ENCODE peak calls at places on chromosomes 3 and 15, in four cellular contexts. One of them, this sample, is unnamed.
A peak's percentile ranks its signal among the peaks of the same experiment; 100 is the strongest.

GRCh38 chr3:112128843-112129727 is 4.0 kb downstream of the GCSAM start:
- DNase-seq in K562: no peak
- DNase-seq in kidney epithelial cell: no peak
- DNase-seq in choroid plexus epithelial cell: peak; percentile 50
- DNase-seq in this sample: no peak

GRCh38 chr3:177607596-177607995 is 410.3 kb upstream of the TBL1XR1 start:
- DNase-seq in choroid plexus epithelial cell: no peak
- DNase-seq in kidney epithelial cell: no peak
- DNase-seq in K562: no peak
- DNase-seq in this sample: no peak

GRCh38 chr3:171297228-171297627 is 163.0 kb downstream of the TNIK start:
- DNase-seq in K562: no peak
- DNase-seq in kidney epithelial cell: no peak
- DNase-seq in choroid plexus epithelial cell: no peak
- DNase-seq in this sample: no peak

GRCh38 chr3:135456182-135456790 is 509.2 kb upstream of the PPP2R3A start:
- DNase-seq in choroid plexus epithelial cell: no peak
- DNase-seq in K562: no peak
- DNase-seq in kidney epithelial cell: no peak
- DNase-seq in this sample: no peak

GRCh38 chr15:69154026-69154425 is 6.4 kb upstream of the GLCE start:
- DNase-seq in K562: no peak
- DNase-seq in choroid plexus epithelial cell: peak; percentile 53
- DNase-seq in kidney epithelial cell: no peak
- DNase-seq in this sample: no peak

GRCh38 chr3:170417090-170417489 is 1.6 kb upstream of the CLDN11 start:
- DNase-seq in choroid plexus epithelial cell: no peak
- DNase-seq in K562: peak; percentile 15
- DNase-seq in kidney epithelial cell: no peak
- DNase-seq in this sample: no peak

GRCh38 chr3:60086811-60087210 is 1037.0 kb upstream of the CFAP20DC start:
- DNase-seq in K562: peak; percentile 48
- DNase-seq in kidney epithelial cell: peak; percentile 9
- DNase-seq in choroid plexus epithelial cell: peak; percentile 5
- DNase-seq in this sample: no peak

GRCh38 chr3:187167795-187168194 is 28.5 kb upstream of the RPL39L start:
- DNase-seq in kidney epithelial cell: no peak
- DNase-seq in choroid plexus epithelial cell: no peak
- DNase-seq in K562: no peak
- DNase-seq in this sample: no peak

GRCh38 chr3:125165189-125165947 is 47.2 kb downstream of the SLC12A8 start:
- DNase-seq in K562: no peak
- DNase-seq in choroid plexus epithelial cell: peak; percentile 68
- DNase-seq in kidney epithelial cell: no peak
- DNase-seq in this sample: no peak

GRCh38 chr15:92383528-92384326 is 10.0 kb upstream of the ST8SIA2 start:
- DNase-seq in choroid plexus epithelial cell: no peak
- DNase-seq in K562: peak; percentile 38
- DNase-seq in kidney epithelial cell: no peak
- DNase-seq in this sample: no peak

DNA sequence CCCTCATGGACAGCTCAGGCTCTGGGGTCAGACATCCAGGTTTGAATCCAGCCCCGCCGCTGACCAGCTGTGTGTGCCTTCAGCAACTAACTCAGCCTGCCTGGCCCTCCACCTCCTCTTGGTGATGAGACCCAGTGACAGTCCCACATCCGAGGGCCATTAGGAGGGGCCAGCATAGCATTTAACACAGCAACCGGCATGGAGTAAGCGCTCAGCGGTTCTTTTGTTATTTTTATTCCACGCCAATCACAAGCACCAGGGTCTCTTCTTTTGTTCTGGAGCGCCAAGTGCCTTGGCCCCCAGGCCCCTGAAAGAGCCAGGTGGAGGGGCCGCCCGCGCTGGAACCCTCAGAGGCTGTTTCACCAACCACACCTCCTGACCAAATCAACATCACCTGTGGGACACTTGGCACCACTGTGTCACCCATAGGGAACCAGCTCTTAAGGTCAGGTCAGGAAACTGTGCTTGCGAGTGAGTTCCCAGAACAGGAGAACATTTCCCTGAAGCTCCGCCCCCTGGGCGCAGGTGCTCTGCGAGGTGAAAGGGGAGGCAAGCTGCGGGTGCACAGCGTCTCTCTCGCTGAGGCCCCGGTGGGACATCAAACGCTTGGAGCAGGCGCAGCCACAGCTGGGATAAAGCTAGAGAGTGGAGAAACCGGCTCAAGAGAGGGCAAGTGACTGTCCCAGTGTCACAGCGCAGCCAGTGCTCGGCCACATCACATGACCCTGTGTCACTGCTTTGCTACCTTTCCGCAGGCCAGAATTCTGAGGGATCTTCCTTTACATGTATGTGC is 311.3 kb downstream of the UACA start:
- DNase-seq in choroid plexus epithelial cell: no peak
- DNase-seq in kidney epithelial cell: no peak
- DNase-seq in K562: peak; percentile 61
- DNase-seq in this sample: no peak
- H3K4me3 ChIP-seq in choroid plexus epithelial cell: no peak overlapping the region
- H3K4me3 ChIP-seq in kidney epithelial cell: no peak overlapping the region
- H3K4me3 ChIP-seq in K562: no peak overlapping the region
- H3K4me3 ChIP-seq in this sample: no peak overlapping the region

DNA sequence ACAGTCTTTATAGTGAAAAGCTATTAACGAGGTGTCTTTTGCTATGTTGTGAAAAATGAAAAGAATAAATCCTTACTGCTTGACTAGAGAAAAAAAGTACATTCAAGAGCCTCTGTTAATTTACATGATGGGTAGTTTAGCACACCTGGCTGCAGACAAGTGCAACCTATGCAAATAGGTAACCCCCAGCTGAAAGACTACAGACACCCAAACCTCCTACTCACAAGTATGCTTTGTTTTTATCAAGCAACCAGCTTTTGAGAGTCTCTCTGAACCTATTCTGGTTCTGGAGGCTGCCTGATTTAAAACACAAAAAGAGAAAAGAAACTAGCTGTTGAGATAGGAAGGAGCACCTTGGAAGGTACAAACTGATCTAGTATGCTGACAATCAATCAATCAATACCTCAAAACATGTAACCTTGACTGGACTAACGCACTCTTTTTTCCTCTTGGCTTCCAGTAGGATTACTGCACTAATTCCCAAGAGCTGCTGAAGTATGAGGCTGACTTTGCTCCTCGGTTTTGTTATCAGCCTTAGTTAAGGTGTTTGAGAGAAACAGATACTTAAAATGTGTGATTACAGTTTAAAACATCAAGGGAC is 63.7 kb downstream of the OSBPL10 start:
- DNase-seq in K562: no peak
- DNase-seq in choroid plexus epithelial cell: peak; percentile 25
- DNase-seq in kidney epithelial cell: no peak
- DNase-seq in this sample: no peak
- H3K4me3 ChIP-seq in K562: no peak overlapping the region
- H3K4me3 ChIP-seq in choroid plexus epithelial cell: peak overlapping the region; percentile 6
- H3K4me3 ChIP-seq in kidney epithelial cell: no peak overlapping the region
- H3K4me3 ChIP-seq in this sample: no peak overlapping the region

GRCh38 chr3:69353492-69353891 is 32.4 kb downstream of the FRMD4B start:
- DNase-seq in choroid plexus epithelial cell: no peak
- DNase-seq in kidney epithelial cell: no peak
- DNase-seq in K562: no peak
- DNase-seq in this sample: no peak

GRCh38 chr3:69352305-69353087 is 33.4 kb downstream of the FRMD4B start:
- DNase-seq in kidney epithelial cell: no peak
- DNase-seq in K562: no peak
- DNase-seq in choroid plexus epithelial cell: no peak
- DNase-seq in this sample: no peak

GRCh38 chr3:69357196-69357595 is 28.7 kb downstream of the FRMD4B start:
- DNase-seq in K562: no peak
- DNase-seq in choroid plexus epithelial cell: peak; percentile 23
- DNase-seq in kidney epithelial cell: no peak
- DNase-seq in this sample: no peak

GRCh38 chr3:69354948-69355347 is 30.9 kb downstream of the FRMD4B start:
- DNase-seq in K562: no peak
- DNase-seq in choroid plexus epithelial cell: no peak
- DNase-seq in kidney epithelial cell: no peak
- DNase-seq in this sample: no peak

GRCh38 chr3:69353088-69353478 is 32.8 kb downstream of the FRMD4B start:
- DNase-seq in kidney epithelial cell: no peak
- DNase-seq in choroid plexus epithelial cell: no peak
- DNase-seq in K562: no peak
- DNase-seq in this sample: no peak
- H3K4me3 ChIP-seq in kidney epithelial cell: no peak overlapping the region
- H3K4me3 ChIP-seq in choroid plexus epithelial cell: no peak overlapping the region
- H3K4me3 ChIP-seq in K562: no peak overlapping the region
- H3K4me3 ChIP-seq in this sample: no peak overlapping the region

DNA sequence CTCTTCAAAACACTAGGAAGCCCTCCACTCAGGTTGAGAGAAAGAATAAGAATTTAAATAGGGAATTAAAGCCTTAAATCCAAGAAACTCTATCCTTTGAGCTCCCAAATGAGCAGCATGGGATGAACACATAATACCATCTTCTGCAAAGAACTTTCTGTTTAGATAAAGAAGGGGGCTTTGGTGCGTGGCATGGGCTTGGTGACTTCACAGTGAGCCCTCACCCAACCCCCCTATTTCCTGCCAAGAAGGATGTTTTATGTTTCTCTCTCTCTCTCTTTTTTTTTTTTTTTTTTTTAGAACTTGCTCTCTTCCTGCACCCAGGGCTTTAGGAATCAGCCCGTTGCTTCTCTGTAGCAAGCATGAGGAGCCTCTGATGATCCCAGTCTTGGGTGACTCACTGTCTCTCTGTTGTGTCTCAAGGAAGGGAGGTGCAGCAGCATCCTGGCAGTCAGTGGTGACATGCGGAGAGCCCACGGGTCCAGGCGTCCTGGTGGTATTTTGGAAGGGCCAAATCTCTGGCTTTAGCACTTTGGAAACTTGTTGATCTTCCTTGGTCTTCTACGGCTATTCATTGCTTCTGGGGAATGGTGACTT is 49.1 kb downstream of the CCK start:
- DNase-seq in choroid plexus epithelial cell: peak; percentile 47
- DNase-seq in kidney epithelial cell: no peak
- DNase-seq in K562: no peak
- DNase-seq in this sample: no peak
- H3K4me3 ChIP-seq in choroid plexus epithelial cell: no peak overlapping the region
- H3K4me3 ChIP-seq in kidney epithelial cell: no peak overlapping the region
- H3K4me3 ChIP-seq in K562: no peak overlapping the region
- H3K4me3 ChIP-seq in this sample: no peak overlapping the region

GRCh38 chr15:83365370-83365938 is 81.0 kb upstream of the BNC1 start:
- DNase-seq in kidney epithelial cell: peak; percentile 23
- DNase-seq in K562: no peak
- DNase-seq in choroid plexus epithelial cell: peak; percentile 90
- DNase-seq in this sample: peak; percentile 49
- H3K4me3 ChIP-seq in kidney epithelial cell: peak overlapping the region; percentile 39
- H3K4me3 ChIP-seq in K562: no peak overlapping the region
- H3K4me3 ChIP-seq in choroid plexus epithelial cell: peak overlapping the region; percentile 58
- H3K4me3 ChIP-seq in this sample: peak overlapping the region; percentile 57

DNA sequence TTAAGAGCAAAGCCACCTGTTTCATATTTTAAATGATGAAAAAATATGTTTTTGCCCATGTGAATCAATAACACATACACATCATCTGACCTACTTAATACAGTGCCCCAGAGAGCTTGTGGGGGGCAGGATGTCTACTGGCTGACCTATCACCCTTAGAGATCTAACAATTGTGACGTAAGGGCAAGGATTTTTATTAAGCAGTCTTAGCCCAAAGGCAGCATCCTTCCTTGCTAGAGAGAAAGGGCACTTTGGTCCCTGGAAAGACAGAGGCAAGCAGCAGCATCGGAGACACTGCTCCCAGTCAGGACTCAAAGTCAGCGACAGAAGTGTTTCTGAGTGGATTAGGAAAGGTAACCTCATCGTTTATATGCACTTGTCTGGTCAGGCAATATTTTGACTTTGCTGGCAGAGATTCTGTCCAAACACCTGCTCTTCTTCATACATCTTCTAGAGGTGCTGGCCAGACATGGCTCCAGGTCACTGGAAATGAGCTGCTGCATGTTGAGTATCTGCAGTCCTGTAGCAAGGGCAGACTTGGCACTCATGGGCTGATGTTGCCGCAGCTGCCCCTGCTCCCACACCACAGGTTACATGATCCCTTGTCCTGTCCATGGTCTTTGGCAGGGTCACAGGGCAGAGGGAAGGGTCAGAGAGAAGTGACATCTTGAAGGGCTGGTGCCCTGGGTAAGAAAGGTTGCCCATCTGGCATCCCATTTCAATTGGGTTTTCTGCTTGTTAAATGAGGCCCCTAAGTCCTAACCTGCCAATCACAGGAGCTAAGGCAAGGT is 1.8 kb downstream of the CXCR6 start:
- DNase-seq in kidney epithelial cell: no peak
- DNase-seq in K562: no peak
- DNase-seq in choroid plexus epithelial cell: no peak
- DNase-seq in this sample: no peak
- H3K4me3 ChIP-seq in kidney epithelial cell: no peak overlapping the region
- H3K4me3 ChIP-seq in K562: no peak overlapping the region
- H3K4me3 ChIP-seq in choroid plexus epithelial cell: no peak overlapping the region
- H3K4me3 ChIP-seq in this sample: no peak overlapping the region

DNA sequence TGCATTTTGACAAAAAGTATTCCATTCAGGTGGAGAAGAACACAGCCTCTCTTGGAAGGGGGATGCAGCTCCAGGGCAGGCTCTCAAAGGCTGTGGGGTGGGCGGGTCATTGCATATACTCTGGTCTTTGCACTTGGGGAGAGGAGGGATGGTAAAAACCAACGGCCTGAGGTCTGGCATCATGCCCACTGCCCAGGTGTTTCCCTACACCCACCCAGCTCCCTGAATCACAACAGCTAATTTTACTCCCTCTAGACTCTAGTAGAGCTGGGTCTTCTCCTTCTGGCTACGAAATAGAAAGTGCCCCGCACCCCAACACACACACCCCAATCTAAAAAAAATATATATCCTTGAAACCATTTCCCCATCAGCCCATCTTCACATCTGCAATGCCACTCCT is 1.0 kb downstream of the MYLK start:
- DNase-seq in choroid plexus epithelial cell: no peak
- DNase-seq in K562: no peak
- DNase-seq in kidney epithelial cell: no peak
- DNase-seq in this sample: no peak
- H3K4me3 ChIP-seq in choroid plexus epithelial cell: peak overlapping the region; percentile 65
- H3K4me3 ChIP-seq in K562: no peak overlapping the region
- H3K4me3 ChIP-seq in kidney epithelial cell: peak overlapping the region; percentile 71
- H3K4me3 ChIP-seq in this sample: peak overlapping the region; percentile 74

GRCh38 chr3:146159616-146160232 is 1.3 kb downstream of the PLOD2 start:
- DNase-seq in K562: no peak
- DNase-seq in kidney epithelial cell: no peak
- DNase-seq in choroid plexus epithelial cell: no peak
- DNase-seq in this sample: no peak

GRCh38 chr3:146160964-146161724 is at the start of gene PLOD2:
- DNase-seq in kidney epithelial cell: no peak
- DNase-seq in K562: peak; percentile 11
- DNase-seq in choroid plexus epithelial cell: peak; percentile 94
- DNase-seq in this sample: peak; percentile 83

GRCh38 chr3:146161725-146162047 is 702 bp upstream of the PLOD2 start:
- DNase-seq in kidney epithelial cell: no peak
- DNase-seq in choroid plexus epithelial cell: peak; percentile 71
- DNase-seq in K562: no peak
- DNase-seq in this sample: no peak

GRCh38 chr3:146159037-146159436 is 1.9 kb downstream of the PLOD2 start:
- DNase-seq in kidney epithelial cell: no peak
- DNase-seq in K562: no peak
- DNase-seq in choroid plexus epithelial cell: peak; percentile 51
- DNase-seq in this sample: no peak

GRCh38 chr3:146160233-146160963 is 586 bp downstream of the PLOD2 start:
- DNase-seq in kidney epithelial cell: no peak
- DNase-seq in K562: peak; percentile 18
- DNase-seq in choroid plexus epithelial cell: peak; percentile 89
- DNase-seq in this sample: no peak
- H3K4me3 ChIP-seq in kidney epithelial cell: peak overlapping the region; percentile 61
- H3K4me3 ChIP-seq in K562: peak overlapping the region; percentile 4
- H3K4me3 ChIP-seq in choroid plexus epithelial cell: peak overlapping the region; percentile 84
- H3K4me3 ChIP-seq in this sample: peak overlapping the region; percentile 93